ENCODE peak calls at places on chromosome 9, in eight cellular contexts. W is mesenchymal stem cell, X is ovary, C is mucosa of descending colon, K is fibroblast of lung, P is tibial nerve, V is aorta, M is pancreas. G is an unnamed sample.

GRCh38 chr9:115116620-115117284 is 1.2 kb downstream of the TNC start:
- DNase-seq in W (no peak), X (no peak), C (no peak), K (no peak), P (no peak), V (no peak), M (no peak), G (no peak)

GRCh38 chr9:137297966-137298365 is 4.1 kb downstream of the NRARP start:
- DNase-seq in W (no peak), X (no peak), C (peak; percentile 72), K (no peak), P (no peak), V (no peak), M (peak; percentile 23), G (no peak)

GRCh38 chr9:92661761-92662160 is 8.2 kb downstream of the IPPK start:
- DNase-seq in W (no peak), X (no peak), C (no peak), K (no peak), P (no peak), V (no peak), M (no peak), G (no peak)

GRCh38 chr9:137465000-137465769 is 6.1 kb upstream of the NSMF start:
- DNase-seq in W (no peak), X (no peak), C (no peak), K (no peak), P (no peak), V (peak; percentile 42), M (no peak), G (no peak)

GRCh38 chr9:88106492-88106891 is 31.8 kb downstream of the SPATA31C2 start:
- DNase-seq in W (peak; percentile 25), X (no peak), C (no peak), K (peak; percentile 35), P (no peak), V (no peak), M (peak; percentile 29), G (no peak)

GRCh38 chr9:26669641-26670040 is 223.0 kb downstream of the CAAP1 start:
- DNase-seq in W (no peak), X (no peak), C (no peak), K (no peak), P (no peak), V (no peak), M (no peak), G (no peak)

GRCh38 chr9:121023064-121023463 is 27.0 kb downstream of the C5 start:
- DNase-seq in W (no peak), X (no peak), C (no peak), K (no peak), P (no peak), V (no peak), M (no peak), G (no peak)

GRCh38 chr9:107438211-107439030 is 51.1 kb downstream of the KLF4 start:
- DNase-seq in W (peak; percentile 88), X (no peak), C (no peak), K (no peak), P (no peak), V (no peak), M (no peak), G (no peak)

GRCh38 chr9:2623046-2623865 is 1.7 kb downstream of the VLDLR start:
- DNase-seq in W (peak; percentile 43), X (peak; percentile 79), C (no peak), K (peak; percentile 59), P (no peak), V (peak; percentile 66), M (peak; percentile 70), G (no peak)

GRCh38 chr9:132505961-132506691 is 76.3 kb upstream of the BARHL1 start:
- DNase-seq in W (no peak), X (no peak), C (no peak), K (no peak), P (no peak), V (no peak), M (no peak), G (no peak)

GRCh38 chr9:136700959-136701664 is 11.3 kb upstream of the DIPK1B start:
- DNase-seq in W (no peak), X (no peak), C (no peak), K (no peak), P (no peak), V (no peak), M (no peak), G (peak; percentile 32)

GRCh38 chr9:127916665-127917581 is at the start of gene ST6GALNAC4:
- DNase-seq in W (peak; percentile 88), X (peak; percentile 96), C (peak; percentile 98), K (peak; percentile 91), P (peak; percentile 96), V (peak; percentile 96), M (peak; percentile 91), G (peak; percentile 74)

GRCh38 chr9:127919253-127919815 is 2.5 kb upstream of the ST6GALNAC4 start:
- DNase-seq in W (peak; percentile 100), X (peak; percentile 73), C (peak; percentile 76), K (peak; percentile 98), P (peak; percentile 86), V (peak; percentile 96), M (peak; percentile 74), G (no peak)

GRCh38 chr9:127915801-127916664 is 808 bp downstream of the ST6GALNAC4 start:
- DNase-seq in W (no peak), X (no peak), C (peak; percentile 56), K (no peak), P (no peak), V (peak; percentile 49), M (peak; percentile 71), G (peak; percentile 55)

GRCh38 chr9:127918201-127919107 is 1.6 kb upstream of the ST6GALNAC4 start:
- DNase-seq in W (peak; percentile 43), X (peak; percentile 75), C (peak; percentile 50), K (peak; percentile 71), P (no peak), V (peak; percentile 71), M (no peak), G (no peak)

GRCh38 chr9:127917603-127918002 is 762 bp upstream of the ST6GALNAC4 start:
- DNase-seq in W (no peak), X (no peak), C (peak; percentile 54), K (no peak), P (no peak), V (peak; percentile 51), M (no peak), G (no peak)
- H3K4me3 ChIP-seq in W (no peak overlapping the region), X (no peak overlapping the region), C (no peak overlapping the region), K (no peak overlapping the region), P (peak overlapping the region; percentile 74), V (no peak overlapping the region), M (no peak overlapping the region), G (peak overlapping the region; percentile 51)

DNA sequence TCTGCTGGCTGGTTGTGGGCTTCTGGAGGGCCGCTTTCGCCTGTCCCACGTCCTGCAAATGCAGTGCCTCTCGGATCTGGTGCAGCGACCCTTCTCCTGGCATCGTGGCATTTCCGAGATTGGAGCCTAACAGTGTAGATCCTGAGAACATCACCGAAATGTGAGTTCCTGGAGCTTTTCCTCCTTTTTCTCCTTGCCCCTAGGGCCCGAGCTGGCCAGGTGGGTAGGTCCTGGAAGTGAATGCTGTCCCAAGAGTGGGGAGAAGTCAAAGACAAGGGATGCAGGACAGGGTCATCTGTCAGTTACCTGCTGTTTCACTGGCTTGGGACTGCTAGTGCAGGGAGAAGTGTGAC is 1.2 kb downstream of the NTRK2 start:
- DNase-seq in W (no peak), X (no peak), C (no peak), K (no peak), P (no peak), V (no peak), M (no peak), G (no peak)
- H3K4me3 ChIP-seq in W (no peak overlapping the region), X (peak overlapping the region; percentile 44), C (no peak overlapping the region), K (no peak overlapping the region), P (peak overlapping the region; percentile 73), V (no peak overlapping the region), M (peak overlapping the region; percentile 42), G (no peak overlapping the region)

DNA sequence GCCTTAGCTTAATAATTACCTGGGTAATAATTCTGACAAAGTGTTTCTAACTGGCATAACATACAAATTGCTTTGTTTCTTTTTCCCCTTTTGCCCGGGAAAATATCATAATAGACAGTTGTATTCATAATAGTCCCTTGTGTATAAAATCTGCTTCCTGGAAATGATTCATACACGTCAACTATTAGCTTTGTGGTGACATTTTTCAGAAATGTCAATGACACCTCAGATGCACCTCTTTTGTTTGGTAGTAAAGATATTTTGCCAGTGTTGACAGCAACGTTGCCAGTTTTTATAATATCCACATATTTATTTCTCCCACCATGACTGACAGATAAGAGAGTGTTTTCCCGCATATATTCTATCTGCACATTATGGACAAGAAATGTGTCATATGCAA is 73.0 kb downstream of the RASEF start:
- DNase-seq in W (no peak), X (no peak), C (no peak), K (no peak), P (no peak), V (no peak), M (no peak), G (no peak)
- H3K4me3 ChIP-seq in W (no peak overlapping the region), X (no peak overlapping the region), C (no peak overlapping the region), K (no peak overlapping the region), P (no peak overlapping the region), V (no peak overlapping the region), M (no peak overlapping the region), G (no peak overlapping the region)

GRCh38 chr9:34991833-34992375 is 2.4 kb downstream of the DNAJB5 start:
- DNase-seq in W (peak; percentile 49), X (no peak), C (no peak), K (no peak), P (no peak), V (no peak), M (peak; percentile 29), G (no peak)

GRCh38 chr9:34992376-34992951 is 2.9 kb downstream of the DNAJB5 start:
- DNase-seq in W (peak; percentile 95), X (peak; percentile 36), C (peak; percentile 29), K (peak; percentile 92), P (no peak), V (peak; percentile 85), M (no peak), G (no peak)

GRCh38 chr9:34989056-34989945 is at the start of gene DNAJB5:
- DNase-seq in W (peak; percentile 100), X (peak; percentile 97), C (peak; percentile 98), K (peak; percentile 100), P (peak; percentile 98), V (peak; percentile 99), M (peak; percentile 99), G (peak; percentile 99)

GRCh38 chr9:34989946-34990635 is 546 bp downstream of the DNAJB5 start:
- DNase-seq in W (peak; percentile 80), X (no peak), C (peak; percentile 64), K (peak; percentile 52), P (peak; percentile 32), V (peak; percentile 77), M (peak; percentile 64), G (no peak)

DNA sequence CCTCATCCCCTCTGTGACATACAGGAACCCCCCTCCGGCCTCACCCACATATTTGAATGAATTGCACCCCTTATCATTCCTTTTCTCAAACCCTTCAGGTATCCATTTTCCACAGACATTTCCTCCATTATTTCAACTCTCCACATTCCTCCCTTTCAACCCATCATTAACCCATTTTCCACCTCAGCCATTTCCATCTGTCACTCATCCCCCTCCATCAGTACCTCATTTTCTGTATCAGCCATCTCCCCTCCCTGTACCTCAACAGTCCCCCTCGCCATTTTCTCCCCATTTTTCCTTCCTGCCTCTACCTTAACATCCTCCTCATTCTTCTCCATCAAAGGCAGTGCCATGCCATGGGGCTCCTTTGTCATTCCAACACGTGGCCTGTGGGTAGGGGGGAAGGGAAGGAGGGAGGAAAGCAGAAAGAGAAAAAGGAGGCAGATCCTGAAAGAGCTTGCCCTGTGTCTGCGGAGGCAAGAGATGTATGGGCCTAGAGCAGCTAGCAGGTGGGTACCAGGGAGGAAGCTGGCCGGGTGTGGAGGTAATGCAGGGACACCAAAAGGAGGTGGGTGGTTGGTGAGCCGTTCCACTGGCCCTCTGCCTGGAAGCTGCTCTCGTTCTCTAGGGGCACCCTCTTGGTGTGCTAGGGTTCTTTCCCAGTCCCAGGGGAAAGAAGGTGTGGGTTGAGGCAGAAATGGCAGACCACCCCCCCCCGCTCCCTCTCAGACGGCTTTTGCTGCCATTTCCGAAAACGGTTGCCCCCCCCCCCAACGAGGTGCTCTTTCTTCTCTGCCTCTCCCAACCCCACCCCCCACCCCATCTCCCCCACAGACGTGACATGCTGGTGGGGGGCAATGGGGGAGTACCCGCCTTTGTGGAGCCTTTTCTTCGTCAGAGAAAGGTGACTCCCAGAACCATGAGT is 1.6 kb downstream of the DNAJB5 start:
- DNase-seq in W (no peak), X (no peak), C (no peak), K (no peak), P (no peak), V (no peak), M (no peak), G (no peak)
- H3K4me3 ChIP-seq in W (no peak overlapping the region), X (no peak overlapping the region), C (no peak overlapping the region), K (no peak overlapping the region), P (peak overlapping the region; percentile 71), V (no peak overlapping the region), M (no peak overlapping the region), G (no peak overlapping the region)